ENCODE peak calls at places on chromosomes 6 and 20, in six cellular contexts. W is psoas muscle, H is sigmoid colon, I is suprapubic skin, U is cardiac muscle cell, J is SJSA1. B is an unnamed sample.

GRCh38 chr20:47720636-47721427 is 64.4 kb downstream of the SULF2 start:
- DNase-seq in W (no peak), H (no peak), I (no peak), U (no peak), J (no peak), B (no peak)

GRCh38 chr6:13368079-13368478 is 39.7 kb upstream of the TBC1D7 start:
- DNase-seq in W (no peak), H (no peak), I (no peak), U (no peak), J (no peak), B (no peak)

GRCh38 chr6:161273356-161273751 is 507 bp downstream of the AGPAT4 start:
- DNase-seq in W (peak; percentile 30), H (peak; percentile 64), I (no peak), U (peak; percentile 65), J (peak; percentile 58), B (peak; percentile 52)

GRCh38 chr6:108744244-108744972 is 103.8 kb upstream of the ARMC2 start:
- DNase-seq in W (no peak), H (no peak), I (no peak), U (no peak), J (no peak), B (no peak)

GRCh38 chr20:57678340-57678739 is 31.5 kb downstream of the PMEPA1 start:
- DNase-seq in W (no peak), H (no peak), I (no peak), U (no peak), J (no peak), B (no peak)

GRCh38 chr20:9503530-9504251 is 10.7 kb upstream of the LAMP5 start:
- DNase-seq in W (no peak), H (no peak), I (no peak), U (peak; percentile 5), J (peak; percentile 4), B (no peak)

GRCh38 chr6:48486373-48486772 is 375.4 kb upstream of the PTCHD4 start:
- DNase-seq in W (no peak), H (no peak), I (no peak), U (no peak), J (no peak), B (no peak)

GRCh38 chr6:53474010-53474409 is 70.9 kb downstream of the GCLC start:
- DNase-seq in W (no peak), H (no peak), I (no peak), U (no peak), J (no peak), B (no peak)

GRCh38 chr6:33853736-33854135 is 49.9 kb upstream of the MLN start:
- DNase-seq in W (no peak), H (no peak), I (no peak), U (no peak), J (no peak), B (no peak)

GRCh38 chr6:165086746-165087145 is 222.7 kb downstream of the C6orf118 start:
- DNase-seq in W (no peak), H (no peak), I (no peak), U (no peak), J (no peak), B (no peak)

GRCh38 chr20:47269309-47270165 is 87.0 kb downstream of the ZMYND8 start:
- DNase-seq in W (no peak), H (no peak), I (no peak), U (no peak), J (no peak), B (no peak)

GRCh38 chr20:58871533-58872102 is 19.1 kb downstream of the GNAS start:
- DNase-seq in W (no peak), H (no peak), I (no peak), U (no peak), J (no peak), B (no peak)

GRCh38 chr6:140789466-140789865 is 1343.3 kb upstream of the GJE1 start:
- DNase-seq in W (no peak), H (no peak), I (no peak), U (no peak), J (no peak), B (no peak)

GRCh38 chr20:4645621-4646020 is 76.1 kb upstream of the PRND start:
- DNase-seq in W (no peak), H (no peak), I (no peak), U (no peak), J (no peak), B (no peak)

GRCh38 chr6:4258733-4259132 is 123.4 kb upstream of the ECI2 start:
- DNase-seq in W (no peak), H (no peak), I (no peak), U (no peak), J (no peak), B (no peak)

GRCh38 chr20:46552460-46553420 is 2.3 kb upstream of the OCSTAMP start:
- DNase-seq in W (no peak), H (no peak), I (no peak), U (no peak), J (no peak), B (no peak)

GRCh38 chr6:7773322-7773721 is 47.4 kb downstream of the BMP6 start:
- DNase-seq in W (no peak), H (no peak), I (no peak), U (no peak), J (peak; percentile 20), B (no peak)

GRCh38 chr6:168713839-168714238 is 272.9 kb downstream of the SMOC2 start:
- DNase-seq in W (no peak), H (no peak), I (no peak), U (peak; percentile 22), J (no peak), B (no peak)

GRCh38 chr6:157650261-157650640 is 172.8 kb upstream of the SNX9 start:
- DNase-seq in W (peak; percentile 37), H (peak; percentile 85), I (no peak), U (peak; percentile 20), J (no peak), B (no peak)

GRCh38 chr6:36383608-36384007 is 3.9 kb downstream of the ETV7 start:
- DNase-seq in W (no peak), H (peak; percentile 34), I (peak; percentile 20), U (no peak), J (no peak), B (no peak)

GRCh38 chr20:9119776-9120175 is 50.9 kb downstream of the PLCB4 start:
- DNase-seq in W (peak; percentile 18), H (peak; percentile 75), I (no peak), U (no peak), J (no peak), B (no peak)

GRCh38 chr6:128335963-128336362 is 184.4 kb downstream of the PTPRK start:
- DNase-seq in W (no peak), H (no peak), I (no peak), U (no peak), J (no peak), B (no peak)

GRCh38 chr6:159463440-159463839 is 229.6 kb downstream of the SOD2 start:
- DNase-seq in W (no peak), H (no peak), I (no peak), U (peak; percentile 56), J (peak; percentile 69), B (no peak)

GRCh38 chr6:116605935-116606334 is 10.3 kb upstream of the RSPH4A start:
- DNase-seq in W (no peak), H (no peak), I (no peak), U (no peak), J (no peak), B (no peak)

GRCh38 chr6:135230702-135231468 is 49.8 kb downstream of the MYB start:
- DNase-seq in W (no peak), H (no peak), I (no peak), U (peak; percentile 35), J (no peak), B (no peak)

GRCh38 chr6:108651781-108652227 is 91.1 kb downstream of the FOXO3 start:
- DNase-seq in W (peak; percentile 51), H (peak; percentile 85), I (no peak), U (peak; percentile 79), J (peak; percentile 30), B (no peak)

GRCh38 chr6:78799682-78800081 is 67.7 kb upstream of the IRAK1BP1 start:
- DNase-seq in W (no peak), H (no peak), I (no peak), U (no peak), J (no peak), B (no peak)

DNA sequence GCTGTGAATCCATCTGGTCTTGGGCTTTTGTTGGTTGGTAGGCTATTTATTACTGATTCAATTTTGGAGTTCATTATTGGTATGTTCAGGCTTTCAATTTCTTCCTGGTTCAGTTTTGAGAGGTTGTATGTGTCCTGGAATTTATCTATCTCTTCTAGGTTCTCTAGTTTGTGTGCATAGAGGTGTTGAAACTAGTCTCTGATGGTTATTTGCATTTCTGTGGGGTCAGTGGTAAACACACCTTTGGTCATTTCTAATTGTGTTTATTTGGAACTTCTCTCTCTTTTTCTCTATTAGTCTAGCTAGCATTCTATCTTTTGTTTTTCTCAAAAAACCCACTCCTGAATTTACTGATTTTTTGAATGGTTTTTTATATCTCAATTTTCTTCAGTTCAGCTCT is 70.1 kb upstream of the IRAK1BP1 start:
- DNase-seq in W (no peak), H (no peak), I (no peak), U (no peak), J (no peak), B (no peak)
- H3K9me3 ChIP-seq in W (peaks cover 12% of the 10 kb centered on the region), H (peaks cover 12% of the 10 kb centered on the region), I (peaks cover 6% of the 10 kb centered on the region), U (no peaks in the 10 kb centered on the region), J (no peaks in the 10 kb centered on the region), B (no peaks in the 10 kb centered on the region)

DNA sequence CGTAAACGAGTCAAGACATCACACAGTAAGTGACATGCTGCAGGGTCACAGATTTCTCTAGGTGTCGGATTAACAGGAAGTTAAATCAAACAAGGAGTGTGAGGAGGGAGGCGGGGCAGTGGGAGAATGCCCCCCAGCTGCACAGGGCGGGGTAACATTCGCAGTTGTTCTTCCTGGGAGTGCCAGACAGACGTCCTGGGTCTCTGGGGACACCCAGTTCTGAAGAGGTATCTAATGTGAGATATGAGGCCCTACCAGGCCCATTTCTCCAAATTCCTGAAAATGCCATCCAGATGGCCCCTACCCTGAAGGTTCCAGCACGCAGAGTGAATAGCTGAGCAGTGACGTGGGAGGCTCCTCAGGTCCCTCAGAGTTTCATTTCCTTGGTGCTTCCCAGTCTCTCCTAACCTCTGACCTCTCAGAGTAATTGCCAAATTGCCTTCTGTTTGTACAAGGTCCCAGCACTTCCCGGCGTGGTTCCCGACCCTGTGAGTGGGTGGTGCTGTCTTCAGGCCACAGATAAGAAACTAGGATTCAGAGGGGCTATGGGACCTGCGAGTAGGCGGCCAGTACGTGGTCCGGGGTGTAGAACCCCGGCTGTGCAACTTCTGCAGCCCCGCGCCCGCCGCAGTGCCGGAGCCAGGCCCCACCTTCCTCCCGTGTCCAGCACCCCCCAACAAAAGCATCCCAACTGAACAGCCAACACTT is 1.8 kb downstream of the RRBP1 start:
- DNase-seq in W (peak; percentile 58), H (peak; percentile 84), I (peak; percentile 84), U (peak; percentile 78), J (peak; percentile 68), B (no peak)
- H3K4me1 ChIP-seq in W (peaks cover 22% of the 10 kb centered on the region), H (peaks cover 28% of the 10 kb centered on the region), I (peaks cover 32% of the 10 kb centered on the region), U (peaks cover 9% of the 10 kb centered on the region), J (peaks cover 30% of the 10 kb centered on the region), B (peaks cover 18% of the 10 kb centered on the region)

DNA sequence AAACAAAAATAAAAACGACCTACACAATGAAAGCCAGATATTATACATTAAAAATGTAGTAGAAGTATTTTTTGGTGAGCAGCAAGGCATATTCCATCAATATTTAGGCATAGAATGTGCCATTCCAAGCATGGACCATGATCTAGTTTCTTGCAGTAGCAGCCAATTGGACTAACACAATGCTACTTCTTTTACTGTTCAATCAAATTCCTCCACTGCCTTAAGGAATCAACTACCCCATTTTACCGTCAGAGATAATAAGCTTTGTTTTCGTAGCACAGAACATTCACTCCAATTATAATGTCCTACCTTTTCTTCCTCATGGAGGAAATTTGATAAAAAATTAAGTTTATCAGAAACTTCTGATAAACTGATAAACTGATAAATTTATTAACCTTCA is 1.3 kb downstream of the LATS1 start:
- DNase-seq in W (no peak), H (no peak), I (no peak), U (peak; percentile 11), J (no peak), B (no peak)
- H3K27ac ChIP-seq in W (peak overlapping the region; percentile 100), H (peak overlapping the region; percentile 97), I (peak overlapping the region; percentile 95), U (peak overlapping the region; percentile 97), J (no peak overlapping the region), B (peak overlapping the region; percentile 1)

GRCh38 chr20:52275243-52275817 is 83.8 kb upstream of the ZFP64 start:
- DNase-seq in W (no peak), H (no peak), I (no peak), U (no peak), J (no peak), B (no peak)
- H3K9me3 ChIP-seq in W (no peaks in the 10 kb centered on the region), H (no peaks in the 10 kb centered on the region), I (no peaks in the 10 kb centered on the region), U (no peaks in the 10 kb centered on the region), J (no peaks in the 10 kb centered on the region), B (no peaks in the 10 kb centered on the region)